ENCODE peak calls at places on chromosome 6, in five cellular contexts. D, Z, E, H and A are unnamed samples.

GRCh38 chr6:165439928-165440554 is 130.6 kb upstream of the C6orf118 start:
- DNase-seq in H (no peak), Z (peak), E (no peak), D (no peak), A (no peak)

GRCh38 chr6:116133453-116133852 is 7.5 kb upstream of the COL10A1 start:
- DNase-seq in E (no peak), H (no peak), Z (no peak), D (no peak), A (no peak)

GRCh38 chr6:85684125-85684808 is 41.6 kb upstream of the SYNCRIP start:
- DNase-seq in Z (peak), H (no peak), D (no peak), E (no peak), A (no peak)

GRCh38 chr6:36033935-36034334 is 6.3 kb downstream of the MAPK14 start:
- DNase-seq in D (peak), H (no peak), E (no peak), Z (no peak), A (peak)

GRCh38 chr6:2467929-2468600 is 222.7 kb upstream of the GMDS start:
- DNase-seq in D (no peak), E (no peak), Z (no peak), H (no peak), A (no peak)

GRCh38 chr6:97306946-97307345 is 23.9 kb upstream of the MMS22L start:
- DNase-seq in Z (no peak), D (no peak), H (no peak), E (no peak), A (no peak)

GRCh38 chr6:79604583-79605037 is 26.5 kb upstream of the SH3BGRL2 start:
- DNase-seq in E (no peak), H (no peak), Z (no peak), D (no peak), A (no peak)

GRCh38 chr6:20737912-20738311 is 203.7 kb downstream of the CDKAL1 start:
- DNase-seq in D (no peak), Z (no peak), E (no peak), H (no peak), A (no peak)

GRCh38 chr6:150044621-150045145 is 19.4 kb upstream of the RAET1L start:
- DNase-seq in D (no peak), H (no peak), E (no peak), Z (no peak), A (no peak)

GRCh38 chr6:170276369-170277057 is 14.4 kb downstream of the DLL1 start:
- DNase-seq in E (peak), H (no peak), Z (no peak), D (no peak), A (no peak)

GRCh38 chr6:15368186-15368585 is 122.3 kb downstream of the JARID2 start:
- DNase-seq in Z (peak), H (no peak), E (no peak), D (no peak), A (no peak)

GRCh38 chr6:24357336-24358218 is at the start of gene DCDC2:
- DNase-seq in E (peak), D (peak), H (peak), Z (no peak), A (peak)

GRCh38 chr6:135680964-135681913 is 170.3 kb upstream of the PDE7B start:
- DNase-seq in E (no peak), Z (no peak), H (no peak), D (no peak), A (no peak)

GRCh38 chr6:75930954-75931689 is 141.3 kb downstream of the IMPG1 start:
- DNase-seq in H (no peak), E (peak), Z (no peak), D (no peak), A (no peak)

GRCh38 chr6:6972456-6972855 is 135.3 kb upstream of the RREB1 start:
- DNase-seq in E (no peak), D (no peak), H (no peak), Z (no peak), A (no peak)

GRCh38 chr6:1590580-1590979 is 19.1 kb upstream of the FOXC1 start:
- DNase-seq in E (no peak), H (no peak), Z (no peak), D (no peak), A (no peak)

GRCh38 chr6:130409394-130410095 is 43.7 kb downstream of the TMEM200A start:
- DNase-seq in D (no peak), H (no peak), E (no peak), Z (no peak), A (no peak)

GRCh38 chr6:105326216-105326615 is 76.7 kb downstream of the PREP start:
- DNase-seq in D (no peak), H (no peak), E (no peak), Z (no peak), A (no peak)

GRCh38 chr6:46211917-46212316 is 41.1 kb upstream of the ENPP5 start:
- DNase-seq in D (no peak), Z (no peak), E (no peak), H (no peak), A (no peak)

GRCh38 chr6:108518714-108519576 is 41.8 kb upstream of the FOXO3 start:
- DNase-seq in E (no peak), Z (peak), H (no peak), D (no peak), A (no peak)

GRCh38 chr6:36120979-36121706 is 9.2 kb upstream of the MAPK13 start:
- DNase-seq in H (peak), Z (peak), E (peak), D (peak), A (peak)

GRCh38 chr6:24927234-24927955 is 8.4 kb downstream of the RIPOR2 start:
- DNase-seq in E (no peak), D (no peak), Z (no peak), H (no peak), A (no peak)

GRCh38 chr6:37309059-37309458 is 44.7 kb upstream of the RNF8 start:
- DNase-seq in H (no peak), Z (no peak), E (no peak), D (no peak), A (no peak)

GRCh38 chr6:7970616-7971015 is 60.0 kb upstream of the TXNDC5 start:
- DNase-seq in Z (no peak), E (no peak), D (no peak), H (no peak), A (no peak)

GRCh38 chr6:156866181-156866862 is 89.1 kb downstream of the ARID1B start:
- DNase-seq in D (no peak), H (no peak), E (no peak), Z (no peak), A (peak)

GRCh38 chr6:70280462-70280861 is 22.4 kb downstream of the COL9A1 start:
- DNase-seq in D (no peak), H (no peak), E (peak), Z (no peak), A (no peak)

GRCh38 chr6:141734441-141734840 is 398.3 kb upstream of the GJE1 start:
- DNase-seq in Z (no peak), D (no peak), H (no peak), E (no peak), A (no peak)

GRCh38 chr6:159761135-159761872 is 541 bp upstream of the ACAT2 start:
- DNase-seq in D (peak), H (no peak), E (peak), Z (no peak), A (no peak)

GRCh38 chr6:119351005-119351394 is 1.4 kb upstream of the MAN1A1 start:
- DNase-seq in D (no peak), H (no peak), Z (peak), E (no peak), A (no peak)

GRCh38 chr6:492816-493414 is 101.4 kb downstream of the IRF4 start:
- DNase-seq in D (no peak), E (no peak), Z (no peak), H (no peak), A (no peak)

GRCh38 chr6:2763876-2764540 is 1.2 kb upstream of the WRNIP1 start:
- DNase-seq in E (peak), H (no peak), D (no peak), Z (no peak), A (no peak)

GRCh38 chr6:83192456-83192855 is 609 bp downstream of the PGM3 start:
- DNase-seq in E (no peak), D (no peak), Z (no peak), H (no peak), A (no peak)

GRCh38 chr6:165769401-165769800 is 106.4 kb upstream of the PDE10A start:
- DNase-seq in Z (no peak), H (no peak), D (no peak), E (no peak), A (no peak)

GRCh38 chr6:154848580-154848979 is 115.4 kb downstream of the SCAF8 start:
- DNase-seq in H (no peak), Z (no peak), D (no peak), E (no peak), A (no peak)